ENCODE peak calls at places on chromosome 3, in seven cellular contexts. One of them, this sample, is unnamed.

GRCh38 chr3:44993471-44994205 is 17.6 kb downstream of the EXOSC7 start:
- DNase-seq in gastrocnemius medialis: no peak
- DNase-seq in stomach: no peak
- DNase-seq in lower lobe of right lung: no peak
- DNase-seq in fibroblast of the aortic adventitia: peak
- DNase-seq in transverse colon: no peak
- DNase-seq in adrenal gland: peak
- DNase-seq in this sample: peak

GRCh38 chr3:61053781-61054496 is 197.3 kb downstream of the FHIT start:
- DNase-seq in gastrocnemius medialis: no peak
- DNase-seq in stomach: no peak
- DNase-seq in lower lobe of right lung: no peak
- DNase-seq in fibroblast of the aortic adventitia: no peak
- DNase-seq in transverse colon: no peak
- DNase-seq in adrenal gland: no peak
- DNase-seq in this sample: no peak

GRCh38 chr3:87270908-87271727 is 5.3 kb downstream of the POU1F1 start:
- DNase-seq in gastrocnemius medialis: no peak
- DNase-seq in stomach: no peak
- DNase-seq in lower lobe of right lung: no peak
- DNase-seq in fibroblast of the aortic adventitia: no peak
- DNase-seq in transverse colon: no peak
- DNase-seq in adrenal gland: no peak
- DNase-seq in this sample: no peak

GRCh38 chr3:86595696-86596095 is 395.3 kb downstream of the VGLL3 start:
- DNase-seq in gastrocnemius medialis: no peak
- DNase-seq in stomach: no peak
- DNase-seq in lower lobe of right lung: no peak
- DNase-seq in fibroblast of the aortic adventitia: no peak
- DNase-seq in transverse colon: no peak
- DNase-seq in adrenal gland: no peak
- DNase-seq in this sample: no peak

GRCh38 chr3:160403028-160403545 is 3.6 kb downstream of the SMC4 start:
- DNase-seq in gastrocnemius medialis: no peak
- DNase-seq in stomach: no peak
- DNase-seq in lower lobe of right lung: no peak
- DNase-seq in fibroblast of the aortic adventitia: peak
- DNase-seq in transverse colon: no peak
- DNase-seq in adrenal gland: no peak
- DNase-seq in this sample: peak

GRCh38 chr3:52834871-52835501 is at the start of gene MUSTN1:
- DNase-seq in gastrocnemius medialis: peak
- DNase-seq in stomach: no peak
- DNase-seq in lower lobe of right lung: no peak
- DNase-seq in fibroblast of the aortic adventitia: peak
- DNase-seq in transverse colon: no peak
- DNase-seq in adrenal gland: no peak
- DNase-seq in this sample: peak

GRCh38 chr3:8532251-8532831 is 30.7 kb downstream of the LMCD1 start:
- DNase-seq in gastrocnemius medialis: no peak
- DNase-seq in stomach: no peak
- DNase-seq in lower lobe of right lung: no peak
- DNase-seq in fibroblast of the aortic adventitia: peak
- DNase-seq in transverse colon: no peak
- DNase-seq in adrenal gland: no peak
- DNase-seq in this sample: peak

GRCh38 chr3:46400846-46401245 is 6.0 kb downstream of the CCR5AS start:
- DNase-seq in gastrocnemius medialis: no peak
- DNase-seq in stomach: no peak
- DNase-seq in lower lobe of right lung: no peak
- DNase-seq in fibroblast of the aortic adventitia: no peak
- DNase-seq in transverse colon: no peak
- DNase-seq in adrenal gland: no peak
- DNase-seq in this sample: no peak

GRCh38 chr3:188153498-188153948 is 434 bp upstream of the LPP start:
- DNase-seq in gastrocnemius medialis: peak
- DNase-seq in stomach: peak
- DNase-seq in lower lobe of right lung: peak
- DNase-seq in fibroblast of the aortic adventitia: peak
- DNase-seq in transverse colon: peak
- DNase-seq in adrenal gland: peak
- DNase-seq in this sample: peak

GRCh38 chr3:64019271-64019670 is 4.0 kb downstream of the PSMD6 start:
- DNase-seq in gastrocnemius medialis: no peak
- DNase-seq in stomach: no peak
- DNase-seq in lower lobe of right lung: no peak
- DNase-seq in fibroblast of the aortic adventitia: no peak
- DNase-seq in transverse colon: no peak
- DNase-seq in adrenal gland: no peak
- DNase-seq in this sample: no peak

GRCh38 chr3:13086594-13086993 is 13.4 kb upstream of the IQSEC1 start:
- DNase-seq in gastrocnemius medialis: no peak
- DNase-seq in stomach: no peak
- DNase-seq in lower lobe of right lung: no peak
- DNase-seq in fibroblast of the aortic adventitia: no peak
- DNase-seq in transverse colon: peak
- DNase-seq in adrenal gland: no peak
- DNase-seq in this sample: no peak

GRCh38 chr3:9623148-9623547 is 26.2 kb upstream of the MTMR14 start:
- DNase-seq in gastrocnemius medialis: no peak
- DNase-seq in stomach: no peak
- DNase-seq in lower lobe of right lung: no peak
- DNase-seq in fibroblast of the aortic adventitia: no peak
- DNase-seq in transverse colon: no peak
- DNase-seq in adrenal gland: no peak
- DNase-seq in this sample: no peak

GRCh38 chr3:143712522-143712921 is 135.7 kb downstream of the SLC9A9 start:
- DNase-seq in gastrocnemius medialis: no peak
- DNase-seq in stomach: no peak
- DNase-seq in lower lobe of right lung: no peak
- DNase-seq in fibroblast of the aortic adventitia: no peak
- DNase-seq in transverse colon: no peak
- DNase-seq in adrenal gland: no peak
- DNase-seq in this sample: no peak

GRCh38 chr3:54046677-54047214 is 75.6 kb upstream of the CACNA2D3 start:
- DNase-seq in gastrocnemius medialis: no peak
- DNase-seq in stomach: peak
- DNase-seq in lower lobe of right lung: no peak
- DNase-seq in fibroblast of the aortic adventitia: peak
- DNase-seq in transverse colon: no peak
- DNase-seq in adrenal gland: peak
- DNase-seq in this sample: no peak

GRCh38 chr3:161291191-161291901 is 70.2 kb downstream of the NMD3 start:
- DNase-seq in gastrocnemius medialis: no peak
- DNase-seq in stomach: peak
- DNase-seq in lower lobe of right lung: no peak
- DNase-seq in fibroblast of the aortic adventitia: no peak
- DNase-seq in transverse colon: no peak
- DNase-seq in adrenal gland: no peak
- DNase-seq in this sample: no peak

GRCh38 chr3:105518806-105519418 is 152.2 kb downstream of the ALCAM start:
- DNase-seq in gastrocnemius medialis: no peak
- DNase-seq in stomach: no peak
- DNase-seq in lower lobe of right lung: no peak
- DNase-seq in fibroblast of the aortic adventitia: peak
- DNase-seq in transverse colon: no peak
- DNase-seq in adrenal gland: peak
- DNase-seq in this sample: peak

GRCh38 chr3:40827942-40828688 is 303.4 kb downstream of the ZNF621 start:
- DNase-seq in gastrocnemius medialis: peak
- DNase-seq in stomach: no peak
- DNase-seq in lower lobe of right lung: no peak
- DNase-seq in fibroblast of the aortic adventitia: no peak
- DNase-seq in transverse colon: peak
- DNase-seq in adrenal gland: peak
- DNase-seq in this sample: no peak

GRCh38 chr3:172076212-172076611 is 36.8 kb downstream of the FNDC3B start:
- DNase-seq in gastrocnemius medialis: no peak
- DNase-seq in stomach: no peak
- DNase-seq in lower lobe of right lung: no peak
- DNase-seq in fibroblast of the aortic adventitia: no peak
- DNase-seq in transverse colon: no peak
- DNase-seq in adrenal gland: no peak
- DNase-seq in this sample: no peak

GRCh38 chr3:79086514-79086913 is 681.3 kb downstream of the ROBO1 start:
- DNase-seq in gastrocnemius medialis: no peak
- DNase-seq in stomach: peak
- DNase-seq in lower lobe of right lung: no peak
- DNase-seq in fibroblast of the aortic adventitia: peak
- DNase-seq in transverse colon: peak
- DNase-seq in adrenal gland: peak
- DNase-seq in this sample: peak

GRCh38 chr3:53846134-53846850 is at the start of the genes CHDH and IL17RB:
- DNase-seq in gastrocnemius medialis: peak
- DNase-seq in stomach: peak
- DNase-seq in lower lobe of right lung: peak
- DNase-seq in fibroblast of the aortic adventitia: no peak
- DNase-seq in transverse colon: peak
- DNase-seq in adrenal gland: peak
- DNase-seq in this sample: no peak

GRCh38 chr3:127796045-127796720 is 26.1 kb downstream of the MGLL start:
- DNase-seq in gastrocnemius medialis: no peak
- DNase-seq in stomach: no peak
- DNase-seq in lower lobe of right lung: no peak
- DNase-seq in fibroblast of the aortic adventitia: no peak
- DNase-seq in transverse colon: no peak
- DNase-seq in adrenal gland: no peak
- DNase-seq in this sample: no peak

GRCh38 chr3:186975726-186976125 is 45.4 kb downstream of the ST6GAL1 start:
- DNase-seq in gastrocnemius medialis: no peak
- DNase-seq in stomach: no peak
- DNase-seq in lower lobe of right lung: no peak
- DNase-seq in fibroblast of the aortic adventitia: no peak
- DNase-seq in transverse colon: no peak
- DNase-seq in adrenal gland: no peak
- DNase-seq in this sample: no peak

GRCh38 chr3:377158-377561 is 180.6 kb downstream of the CHL1 start:
- DNase-seq in gastrocnemius medialis: no peak
- DNase-seq in stomach: no peak
- DNase-seq in lower lobe of right lung: no peak
- DNase-seq in fibroblast of the aortic adventitia: peak
- DNase-seq in transverse colon: no peak
- DNase-seq in adrenal gland: no peak
- DNase-seq in this sample: peak

GRCh38 chr3:172675371-172676193 is 35.3 kb downstream of the NCEH1 start:
- DNase-seq in gastrocnemius medialis: no peak
- DNase-seq in stomach: no peak
- DNase-seq in lower lobe of right lung: no peak
- DNase-seq in fibroblast of the aortic adventitia: peak
- DNase-seq in transverse colon: no peak
- DNase-seq in adrenal gland: no peak
- DNase-seq in this sample: peak

GRCh38 chr3:158845748-158846350 is 44.0 kb downstream of the MFSD1 start:
- DNase-seq in gastrocnemius medialis: no peak
- DNase-seq in stomach: no peak
- DNase-seq in lower lobe of right lung: no peak
- DNase-seq in fibroblast of the aortic adventitia: peak
- DNase-seq in transverse colon: no peak
- DNase-seq in adrenal gland: peak
- DNase-seq in this sample: peak

GRCh38 chr3:16840111-16840444 is 44.7 kb upstream of the PLCL2 start:
- DNase-seq in gastrocnemius medialis: no peak
- DNase-seq in stomach: no peak
- DNase-seq in lower lobe of right lung: no peak
- DNase-seq in fibroblast of the aortic adventitia: peak
- DNase-seq in transverse colon: no peak
- DNase-seq in adrenal gland: no peak
- DNase-seq in this sample: no peak

GRCh38 chr3:21464745-21465144 is 286.3 kb downstream of the ZNF385D start:
- DNase-seq in gastrocnemius medialis: no peak
- DNase-seq in stomach: no peak
- DNase-seq in lower lobe of right lung: no peak
- DNase-seq in fibroblast of the aortic adventitia: no peak
- DNase-seq in transverse colon: no peak
- DNase-seq in adrenal gland: no peak
- DNase-seq in this sample: no peak

DNA sequence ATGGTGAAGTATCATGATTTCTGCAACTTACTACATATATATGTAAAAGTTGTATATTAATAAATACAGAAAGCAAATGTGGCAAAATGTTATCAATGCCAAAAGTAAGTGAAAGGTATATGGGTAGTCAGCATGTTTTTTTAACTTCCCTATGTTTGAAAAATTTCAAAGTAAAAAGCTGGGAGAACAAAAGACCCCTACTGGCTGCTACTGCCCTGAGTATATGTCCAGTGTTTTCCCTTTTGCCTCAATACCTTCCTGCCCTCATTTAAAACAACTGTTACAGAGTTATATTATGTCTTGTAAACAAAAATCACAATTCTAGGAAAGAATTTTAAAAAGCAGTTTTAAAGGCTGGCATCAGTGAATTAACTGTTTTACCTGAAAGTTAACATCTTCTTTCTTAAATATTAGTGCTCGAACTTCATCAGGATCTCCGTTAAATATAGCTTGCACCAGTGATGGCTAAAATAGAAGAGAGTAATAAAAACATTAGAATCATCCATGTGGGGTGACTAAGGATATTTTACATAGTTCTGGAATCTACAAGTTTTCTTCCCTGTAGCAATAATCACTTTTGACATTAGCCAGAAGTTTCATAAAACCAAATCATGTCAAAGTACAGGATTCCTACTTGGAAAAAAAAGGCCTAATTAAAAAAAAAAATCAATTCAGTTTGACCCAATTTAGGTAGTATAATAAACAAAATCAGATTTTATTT is 2.8 kb downstream of the ANKRD28 start:
- DNase-seq in gastrocnemius medialis: no peak
- DNase-seq in stomach: no peak
- DNase-seq in lower lobe of right lung: no peak
- DNase-seq in fibroblast of the aortic adventitia: peak
- DNase-seq in transverse colon: no peak
- DNase-seq in adrenal gland: no peak
- DNase-seq in this sample: peak
- H3K4me3 ChIP-seq in gastrocnemius medialis: peak
- H3K4me3 ChIP-seq in stomach: peak
- H3K4me3 ChIP-seq in lower lobe of right lung: peak
- H3K4me3 ChIP-seq in fibroblast of the aortic adventitia: peak
- H3K4me3 ChIP-seq in transverse colon: peak
- H3K4me3 ChIP-seq in adrenal gland: peak
- H3K4me3 ChIP-seq in this sample: peak

GRCh38 chr3:108091498-108092259 is 848 bp upstream of the CD47 start:
- DNase-seq in gastrocnemius medialis: no peak
- DNase-seq in stomach: peak
- DNase-seq in lower lobe of right lung: peak
- DNase-seq in fibroblast of the aortic adventitia: no peak
- DNase-seq in transverse colon: peak
- DNase-seq in adrenal gland: peak
- DNase-seq in this sample: no peak
- TF ChIP-seq CTCF in gastrocnemius medialis: no peak
- TF ChIP-seq CTCF in stomach: no peak
- TF ChIP-seq CTCF in lower lobe of right lung: no peak
- TF ChIP-seq CTCF in fibroblast of the aortic adventitia: no peak
- TF ChIP-seq CTCF in transverse colon: no peak
- TF ChIP-seq CTCF in adrenal gland: no peak
- TF ChIP-seq CTCF in this sample: no peak

GRCh38 chr3:163776753-163777152 is 1301.5 kb downstream of the SI start:
- DNase-seq in gastrocnemius medialis: no peak
- DNase-seq in stomach: no peak
- DNase-seq in lower lobe of right lung: no peak
- DNase-seq in fibroblast of the aortic adventitia: no peak
- DNase-seq in transverse colon: no peak
- DNase-seq in adrenal gland: no peak
- DNase-seq in this sample: no peak
- H3K4me3 ChIP-seq in gastrocnemius medialis: no peak
- H3K4me3 ChIP-seq in stomach: no peak
- H3K4me3 ChIP-seq in lower lobe of right lung: no peak
- H3K4me3 ChIP-seq in fibroblast of the aortic adventitia: no peak
- H3K4me3 ChIP-seq in transverse colon: no peak
- H3K4me3 ChIP-seq in adrenal gland: no peak
- H3K4me3 ChIP-seq in this sample: no peak

GRCh38 chr3:32399030-32399620 is 7.5 kb downstream of the CMTM7 start:
- DNase-seq in gastrocnemius medialis: no peak
- DNase-seq in stomach: no peak
- DNase-seq in lower lobe of right lung: no peak
- DNase-seq in fibroblast of the aortic adventitia: peak
- DNase-seq in transverse colon: no peak
- DNase-seq in adrenal gland: peak
- DNase-seq in this sample: peak
- TF ChIP-seq CTCF in gastrocnemius medialis: no peak
- TF ChIP-seq CTCF in stomach: no peak
- TF ChIP-seq CTCF in lower lobe of right lung: peak
- TF ChIP-seq CTCF in fibroblast of the aortic adventitia: peak
- TF ChIP-seq CTCF in transverse colon: peak
- TF ChIP-seq CTCF in adrenal gland: peak
- TF ChIP-seq CTCF in this sample: peak

This sample was measured in astrocyte of the spinal cord.